ENCODE peak calls at places on chromosomes 11 and 22, in four cellular contexts. N, H, Y and M are unnamed samples. For H3K4me1, the result is how much of the 10 kb centered on the place peaks cover.

GRCh38 chr11:7965386-7965785 is at the start of gene NLRP10:
- DNase-seq in N (peak), H (no peak), Y (no peak), M (no peak)

GRCh38 chr11:41612415-41612814 is 153.0 kb upstream of the LRRC4C start:
- DNase-seq in N (no peak), H (peak), Y (no peak), M (no peak)

GRCh38 chr11:19200410-19201201 is 1.2 kb downstream of the CSRP3 start:
- DNase-seq in N (peak), H (no peak), Y (no peak), M (no peak)

GRCh38 chr11:124174001-124174400 is 9.1 kb upstream of the OR10D3 start:
- DNase-seq in N (peak), H (peak), Y (no peak), M (no peak)

GRCh38 chr11:120057595-120058581 is 80.0 kb downstream of the TRIM29 start:
- DNase-seq in N (no peak), H (peak), Y (no peak), M (no peak)

GRCh38 chr11:76787911-76788596 is 4.9 kb downstream of the TSKU start:
- DNase-seq in N (peak), H (no peak), Y (no peak), M (peak)

GRCh38 chr11:43222215-43222614 is 89.6 kb upstream of the API5 start:
- DNase-seq in N (peak), H (peak), Y (no peak), M (no peak)

GRCh38 chr11:87976009-87976408 is 199.2 kb downstream of the RAB38 start:
- DNase-seq in N (no peak), H (no peak), Y (no peak), M (no peak)

GRCh38 chr11:34449013-34449412 is 10.3 kb downstream of the CAT start:
- DNase-seq in N (no peak), H (no peak), Y (no peak), M (no peak)

GRCh38 chr22:27980424-27981148 is 61.5 kb upstream of the PITPNB start:
- DNase-seq in N (no peak), H (peak), Y (no peak), M (no peak)

GRCh38 chr11:11425806-11426205 is 72.8 kb upstream of the CSNK2A3 start:
- DNase-seq in N (no peak), H (no peak), Y (no peak), M (no peak)

GRCh38 chr22:17086750-17087149 is 1.9 kb downstream of the IL17RA start:
- DNase-seq in N (no peak), H (no peak), Y (no peak), M (no peak)

GRCh38 chr22:36577019-36577418 is 48.1 kb upstream of the EIF3D start:
- DNase-seq in N (peak), H (no peak), Y (no peak), M (no peak)

GRCh38 chr11:82960000-82960778 is 58.7 kb downstream of the DDIAS start:
- DNase-seq in N (no peak), H (no peak), Y (no peak), M (no peak)

GRCh38 chr11:78798567-78799170 is 224.0 kb upstream of the NARS2 start:
- DNase-seq in N (peak), H (peak), Y (peak), M (peak)

GRCh38 chr11:34215806-34216453 is 110.5 kb downstream of the NAT10 start:
- DNase-seq in N (peak), H (no peak), Y (no peak), M (no peak)

GRCh38 chr11:127461575-127462344 is 461.2 kb upstream of the KIRREL3 start:
- DNase-seq in N (no peak), H (no peak), Y (no peak), M (no peak)

GRCh38 chr11:111659201-111659600 is 57.0 kb downstream of the SIK2 start:
- DNase-seq in N (no peak), H (peak), Y (no peak), M (no peak)

GRCh38 chr11:70761094-70761905 is 363.0 kb downstream of the CTTN start:
- DNase-seq in N (no peak), H (peak), Y (no peak), M (no peak)

GRCh38 chr11:116540019-116540418 is 232.8 kb downstream of the BUD13 start:
- DNase-seq in N (no peak), H (no peak), Y (no peak), M (no peak)

GRCh38 chr11:117730256-117730800 is 66.7 kb downstream of the DSCAML1 start:
- DNase-seq in N (no peak), H (no peak), Y (no peak), M (no peak)

GRCh38 chr11:119617343-119617713 is 111.7 kb downstream of the NECTIN1 start:
- DNase-seq in N (no peak), H (no peak), Y (no peak), M (no peak)

GRCh38 chr11:24705474-24705873 is 208.6 kb downstream of the LUZP2 start:
- DNase-seq in N (no peak), H (peak), Y (no peak), M (no peak)

GRCh38 chr11:70692131-70692530 is 293.8 kb downstream of the CTTN start:
- DNase-seq in N (no peak), H (no peak), Y (no peak), M (no peak)

GRCh38 chr22:46072030-46072881 is 78.1 kb upstream of the PPARA start:
- DNase-seq in N (peak), H (peak), Y (peak), M (peak)

GRCh38 chr11:58832246-58832645 is 12.3 kb downstream of the GLYATL2 start:
- DNase-seq in N (no peak), H (no peak), Y (no peak), M (no peak)

GRCh38 chr11:61004841-61005240 is 33.4 kb downstream of the CD6 start:
- DNase-seq in N (no peak), H (no peak), Y (no peak), M (peak)

GRCh38 chr11:102836290-102836875 is 7.0 kb downstream of the MMP3 start:
- DNase-seq in N (peak), H (peak), Y (no peak), M (no peak)

GRCh38 chr11:130451261-130452019 is 3.0 kb downstream of the ADAMTS15 start:
- DNase-seq in N (peak), H (no peak), Y (peak), M (no peak)

GRCh38 chr22:23086263-23086662 is 15.9 kb downstream of the GNAZ start:
- DNase-seq in N (no peak), H (no peak), Y (no peak), M (no peak)

GRCh38 chr11:6576471-6577373 is 26.7 kb downstream of the RRP8 start:
- DNase-seq in N (peak), H (peak), Y (no peak), M (peak)

GRCh38 chr11:61776561-61777075 is 15.8 kb downstream of the TMEM258 start:
- DNase-seq in N (peak), H (peak), Y (peak), M (peak)

GRCh38 chr11:115792903-115793302 is 288.7 kb upstream of the CADM1 start:
- DNase-seq in N (no peak), H (no peak), Y (no peak), M (no peak)

GRCh38 chr11:5596611-5597201 is at the start of gene TRIM6:
- DNase-seq in N (peak), H (peak), Y (peak), M (peak)

GRCh38 chr11:112241486-112241885 is 15.3 kb downstream of the PTS start:
- DNase-seq in N (peak), H (no peak), Y (no peak), M (no peak)

GRCh38 chr11:111302298-111302697 is 4.0 kb downstream of the POU2AF3 start:
- DNase-seq in N (no peak), H (no peak), Y (no peak), M (no peak)

GRCh38 chr11:64028398-64029115 is 7.2 kb upstream of the FLRT1 start:
- DNase-seq in N (no peak), H (peak), Y (no peak), M (no peak)

GRCh38 chr11:8988329-8989234 is 15.2 kb downstream of the NRIP3 start:
- DNase-seq in N (peak), H (no peak), Y (no peak), M (no peak)

GRCh38 chr11:86551693-86552092 is 120.7 kb downstream of the ME3 start:
- DNase-seq in N (no peak), H (no peak), Y (no peak), M (no peak)

GRCh38 chr22:19402642-19403191 is 28.8 kb downstream of the HIRA start:
- DNase-seq in N (no peak), H (no peak), Y (no peak), M (no peak)

DNA sequence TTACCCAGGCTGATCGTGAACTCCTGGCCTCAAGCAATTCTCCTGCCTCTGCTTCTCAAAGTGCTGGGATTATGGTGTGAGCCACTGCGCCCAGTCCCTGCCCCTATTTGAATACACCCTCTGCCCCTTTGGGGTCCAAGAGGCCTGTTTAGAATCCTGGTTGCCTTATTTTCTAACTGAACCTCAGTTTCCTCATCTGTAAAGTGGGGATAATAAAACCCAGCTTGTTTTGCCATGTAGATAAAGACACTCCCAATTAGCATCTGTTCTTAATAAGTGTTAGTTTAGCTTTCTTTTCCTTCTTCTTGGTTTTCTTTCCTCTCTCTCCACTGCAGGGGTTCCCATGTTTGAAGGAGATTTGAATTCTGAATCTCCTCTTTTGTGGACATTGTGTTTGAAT is 4.8 kb downstream of the MIAT start:
- DNase-seq in N (no peak), H (no peak), Y (no peak), M (no peak)
- H3K4me1 ChIP-seq in N (under half), H (under half), Y (under half), M (under half)

GRCh38 chr11:68013611-68014156 is 3.6 kb downstream of the ALDH3B1 start:
- DNase-seq in N (no peak), H (no peak), Y (no peak), M (no peak)
- H3K27ac ChIP-seq in N (peak), H (no peak), Y (no peak), M (peak)

DNA sequence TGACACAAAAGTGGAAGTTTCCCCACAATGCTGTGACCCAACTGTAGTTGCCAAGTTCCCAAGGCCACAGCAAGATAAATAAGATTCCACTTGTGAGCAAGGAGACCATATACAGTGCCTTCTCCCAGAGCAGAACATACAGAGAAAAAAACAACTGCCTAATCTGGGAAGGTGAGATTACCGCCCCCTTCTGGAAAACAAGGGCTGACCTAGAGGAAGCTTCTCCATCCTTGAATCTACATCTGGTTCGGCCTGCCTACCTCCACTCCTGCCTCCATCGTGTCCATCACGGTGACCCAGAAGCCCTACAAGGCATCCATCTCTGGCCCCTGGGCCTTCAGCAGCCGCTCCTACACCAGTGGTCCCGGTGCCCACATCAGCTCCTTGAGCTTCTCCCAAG is 6.1 kb upstream of the RNASEH2C start:
- DNase-seq in N (no peak), H (peak), Y (no peak), M (no peak)
- TF ChIP-seq CTCF in N (no peak), H (peak), Y (no peak), M (no peak)

GRCh38 chr11:2732261-2732939 is 32.6 kb upstream of the KCNQ1OT1 start:
- DNase-seq in N (no peak), H (no peak), Y (no peak), M (no peak)

GRCh38 chr11:2735053-2735589 is 35.3 kb upstream of the KCNQ1OT1 start:
- DNase-seq in N (no peak), H (no peak), Y (no peak), M (no peak)

GRCh38 chr11:2736577-2737225 is 36.9 kb upstream of the KCNQ1OT1 start:
- DNase-seq in N (no peak), H (no peak), Y (no peak), M (no peak)

GRCh38 chr11:2732940-2733628 is 33.3 kb upstream of the KCNQ1OT1 start:
- DNase-seq in N (no peak), H (no peak), Y (no peak), M (no peak)

GRCh38 chr11:2734181-2735052 is 34.6 kb upstream of the KCNQ1OT1 start:
- DNase-seq in N (peak), H (no peak), Y (peak), M (no peak)
- H3K4me1 ChIP-seq in N (under half), H (under half), Y (under half), M (under half)

GRCh38 chr22:21569459-21570161 is 2.1 kb downstream of the UBE2L3 start:
- DNase-seq in N (no peak), H (no peak), Y (no peak), M (no peak)
- H3K27ac ChIP-seq in N (no peak), H (no peak), Y (no peak), M (no peak)

DNA sequence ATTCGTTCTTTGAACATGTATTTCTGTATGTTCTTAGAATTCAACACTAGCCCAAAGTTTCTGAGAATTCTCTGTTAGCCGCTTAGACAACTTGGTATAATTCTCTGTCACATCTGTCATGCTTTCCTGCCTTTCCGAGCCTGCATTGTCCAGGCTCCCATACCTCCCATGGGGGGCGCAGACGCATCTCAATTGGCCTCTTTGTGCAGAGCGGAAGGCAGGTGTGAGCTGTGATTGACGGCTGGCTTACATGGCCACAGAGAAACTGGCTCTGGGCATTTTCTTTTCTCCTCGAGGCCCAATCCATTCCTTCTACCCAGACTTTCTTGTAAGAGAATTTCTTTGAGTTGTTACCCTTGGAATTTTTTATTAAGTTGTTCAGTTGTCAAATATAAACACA is 132.7 kb upstream of the SESN3 start:
- DNase-seq in N (no peak), H (peak), Y (no peak), M (no peak)
- TF ChIP-seq CTCF in N (no peak), H (peak), Y (no peak), M (no peak)

DNA sequence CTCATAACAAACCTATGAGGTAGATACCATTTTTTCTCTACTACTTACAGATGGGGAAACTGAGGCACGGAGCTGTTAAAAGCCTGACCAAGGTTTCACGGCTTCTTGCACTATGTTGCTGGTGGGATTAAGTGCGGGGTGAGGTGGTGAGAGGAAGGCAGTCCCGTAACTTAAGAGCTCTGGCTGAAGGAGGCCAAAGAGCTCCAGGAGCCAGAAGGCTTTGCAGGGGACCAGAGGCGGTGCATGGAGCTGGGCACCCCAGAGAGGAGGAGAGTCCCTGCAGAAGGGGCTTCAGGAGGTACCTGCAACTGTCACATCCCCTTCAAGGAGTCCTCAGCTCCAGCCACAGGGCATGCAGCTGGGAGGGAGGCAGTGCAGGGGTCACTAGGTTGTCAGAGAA is 4.1 kb downstream of the CHRM4 start:
- DNase-seq in N (no peak), H (no peak), Y (no peak), M (no peak)
- H3K4me1 ChIP-seq in N (under half), H (under half), Y (under half), M (under half)

DNA sequence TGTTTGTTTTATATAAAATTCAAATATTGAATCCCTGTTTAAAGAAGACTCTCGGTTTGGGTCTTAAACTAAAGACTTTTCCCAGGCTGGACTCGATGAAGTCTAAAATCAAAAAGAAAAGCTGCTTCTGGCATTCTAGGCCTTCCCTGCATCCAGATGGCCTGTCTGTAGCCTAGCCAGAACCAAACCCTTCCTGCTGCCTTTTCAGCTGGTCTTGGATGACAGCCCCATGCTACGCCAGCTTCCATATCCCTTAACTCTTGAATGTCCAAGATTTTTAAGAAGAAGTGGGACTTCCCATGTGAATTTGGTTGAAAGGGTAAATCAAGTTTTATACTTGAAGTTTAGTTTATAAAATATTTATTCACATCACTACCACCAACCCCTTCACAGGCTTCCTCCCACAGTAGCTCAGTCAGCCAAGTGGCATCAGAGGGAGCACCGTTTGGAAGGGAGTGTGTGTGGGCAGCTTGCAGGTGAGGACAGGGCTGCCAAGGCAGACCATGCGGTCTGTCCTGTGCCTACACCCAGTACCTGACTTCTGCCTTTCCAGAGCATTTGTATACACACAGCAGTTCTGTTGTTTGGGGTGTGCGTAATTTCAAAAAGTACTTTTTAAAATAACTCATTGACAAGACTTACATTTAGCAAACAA is 18.2 kb upstream of the PSMA1 start:
- DNase-seq in N (no peak), H (no peak), Y (no peak), M (no peak)
- H3K27ac ChIP-seq in N (no peak), H (peak), Y (peak), M (no peak)

DNA sequence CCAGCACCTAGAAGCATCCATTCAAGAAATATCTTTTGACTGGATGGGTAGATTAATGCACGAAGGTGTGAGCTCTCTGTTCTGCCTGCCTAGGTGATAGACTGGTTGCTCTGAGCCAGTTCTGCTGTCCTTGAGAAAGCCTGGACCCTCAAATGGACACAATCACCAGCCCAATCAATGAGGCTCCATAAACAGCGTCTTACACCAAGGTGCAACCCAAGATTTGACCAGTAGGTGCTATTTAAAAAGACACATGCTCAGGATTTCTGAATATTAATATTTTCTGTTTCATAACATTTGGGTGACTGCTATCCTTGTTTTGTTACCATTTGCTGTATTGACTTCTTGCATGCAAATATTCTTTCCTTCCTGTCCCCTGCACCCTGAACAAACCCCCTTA is 39.0 kb downstream of the PAMR1 start:
- DNase-seq in N (no peak), H (no peak), Y (no peak), M (no peak)
- TF ChIP-seq CTCF in N (no peak), H (no peak), Y (no peak), M (no peak)

DNA sequence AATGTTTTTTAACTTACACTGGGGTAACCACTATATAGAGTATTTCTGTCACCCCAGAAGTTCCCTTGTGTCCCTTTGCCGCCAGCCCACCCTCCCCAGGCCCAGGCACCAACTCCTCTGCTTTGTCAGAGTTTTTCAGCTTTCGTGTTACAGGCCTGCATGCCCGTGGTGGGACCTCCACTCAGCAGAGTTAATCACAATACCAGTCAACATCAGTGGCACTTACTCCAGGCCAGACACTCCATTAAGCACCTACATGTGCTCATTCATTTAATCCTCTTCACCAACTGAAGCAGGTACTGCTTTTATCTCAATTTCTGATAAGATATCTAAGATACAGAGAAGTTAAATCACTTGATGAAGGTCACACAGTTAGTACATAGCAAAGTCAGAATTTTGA is 63.3 kb downstream of the LIF start:
- DNase-seq in N (no peak), H (no peak), Y (no peak), M (no peak)
- H3K4me1 ChIP-seq in N (under half), H (under half), Y (under half), M (under half)